ENCODE peak calls at places on chromosomes 7 and 10, in eight cellular contexts. One of them, this sample, is unnamed.

GRCh38 chr10:113524120-113524519 is 28.7 kb upstream of the HABP2 start:
- DNase-seq in GM12878: no peak
- DNase-seq in heart right ventricle: no peak
- DNase-seq in cardiac fibroblast: no peak
- DNase-seq in neural crest cell: no peak
- DNase-seq in cardiac muscle cell: no peak
- DNase-seq in spleen: no peak
- DNase-seq in foreskin fibroblast: no peak
- DNase-seq in this sample: no peak

GRCh38 chr7:3605222-3605621 is 304.2 kb downstream of the SDK1 start:
- DNase-seq in GM12878: no peak
- DNase-seq in heart right ventricle: no peak
- DNase-seq in cardiac fibroblast: peak
- DNase-seq in neural crest cell: no peak
- DNase-seq in cardiac muscle cell: no peak
- DNase-seq in spleen: no peak
- DNase-seq in foreskin fibroblast: no peak
- DNase-seq in this sample: no peak

GRCh38 chr10:107546239-107546638 is 381.7 kb upstream of the SORCS1 start:
- DNase-seq in GM12878: no peak
- DNase-seq in heart right ventricle: no peak
- DNase-seq in cardiac fibroblast: peak
- DNase-seq in neural crest cell: no peak
- DNase-seq in cardiac muscle cell: peak
- DNase-seq in spleen: no peak
- DNase-seq in foreskin fibroblast: peak
- DNase-seq in this sample: no peak

GRCh38 chr10:22252801-22253577 is 35.2 kb upstream of the EBLN1 start:
- DNase-seq in GM12878: no peak
- DNase-seq in heart right ventricle: peak
- DNase-seq in cardiac fibroblast: peak
- DNase-seq in neural crest cell: peak
- DNase-seq in cardiac muscle cell: peak
- DNase-seq in spleen: peak
- DNase-seq in foreskin fibroblast: no peak
- DNase-seq in this sample: no peak

GRCh38 chr10:116238036-116238435 is 35.0 kb downstream of the GFRA1 start:
- DNase-seq in GM12878: no peak
- DNase-seq in heart right ventricle: no peak
- DNase-seq in cardiac fibroblast: no peak
- DNase-seq in neural crest cell: no peak
- DNase-seq in cardiac muscle cell: no peak
- DNase-seq in spleen: no peak
- DNase-seq in foreskin fibroblast: no peak
- DNase-seq in this sample: no peak

GRCh38 chr7:140646931-140647647 is 6.5 kb upstream of the DENND2A start:
- DNase-seq in GM12878: no peak
- DNase-seq in heart right ventricle: peak
- DNase-seq in cardiac fibroblast: no peak
- DNase-seq in neural crest cell: peak
- DNase-seq in cardiac muscle cell: peak
- DNase-seq in spleen: peak
- DNase-seq in foreskin fibroblast: no peak
- DNase-seq in this sample: peak

GRCh38 chr7:124250297-124251034 is 217.6 kb upstream of the TMEM229A start:
- DNase-seq in GM12878: no peak
- DNase-seq in heart right ventricle: no peak
- DNase-seq in cardiac fibroblast: no peak
- DNase-seq in neural crest cell: no peak
- DNase-seq in cardiac muscle cell: no peak
- DNase-seq in spleen: no peak
- DNase-seq in foreskin fibroblast: no peak
- DNase-seq in this sample: no peak

GRCh38 chr7:895451-896052 is 19.2 kb downstream of the GET4 start:
- DNase-seq in GM12878: no peak
- DNase-seq in heart right ventricle: peak
- DNase-seq in cardiac fibroblast: no peak
- DNase-seq in neural crest cell: no peak
- DNase-seq in cardiac muscle cell: no peak
- DNase-seq in spleen: peak
- DNase-seq in foreskin fibroblast: no peak
- DNase-seq in this sample: no peak

GRCh38 chr7:3520206-3520605 is 219.2 kb downstream of the SDK1 start:
- DNase-seq in GM12878: no peak
- DNase-seq in heart right ventricle: no peak
- DNase-seq in cardiac fibroblast: no peak
- DNase-seq in neural crest cell: no peak
- DNase-seq in cardiac muscle cell: no peak
- DNase-seq in spleen: no peak
- DNase-seq in foreskin fibroblast: no peak
- DNase-seq in this sample: no peak

GRCh38 chr7:134307320-134307719 is 9.4 kb downstream of the SLC35B4 start:
- DNase-seq in GM12878: no peak
- DNase-seq in heart right ventricle: no peak
- DNase-seq in cardiac fibroblast: no peak
- DNase-seq in neural crest cell: no peak
- DNase-seq in cardiac muscle cell: peak
- DNase-seq in spleen: no peak
- DNase-seq in foreskin fibroblast: peak
- DNase-seq in this sample: no peak

GRCh38 chr10:107442035-107442505 is 277.6 kb upstream of the SORCS1 start:
- DNase-seq in GM12878: peak
- DNase-seq in heart right ventricle: no peak
- DNase-seq in cardiac fibroblast: peak
- DNase-seq in neural crest cell: no peak
- DNase-seq in cardiac muscle cell: peak
- DNase-seq in spleen: no peak
- DNase-seq in foreskin fibroblast: peak
- DNase-seq in this sample: no peak

GRCh38 chr10:124668517-124669051 is 75.6 kb downstream of the FAM53B start:
- DNase-seq in GM12878: no peak
- DNase-seq in heart right ventricle: peak
- DNase-seq in cardiac fibroblast: no peak
- DNase-seq in neural crest cell: no peak
- DNase-seq in cardiac muscle cell: no peak
- DNase-seq in spleen: no peak
- DNase-seq in foreskin fibroblast: no peak
- DNase-seq in this sample: no peak

GRCh38 chr10:103548581-103549348 is 55.3 kb downstream of the NEURL1 start:
- DNase-seq in GM12878: no peak
- DNase-seq in heart right ventricle: no peak
- DNase-seq in cardiac fibroblast: no peak
- DNase-seq in neural crest cell: no peak
- DNase-seq in cardiac muscle cell: no peak
- DNase-seq in spleen: peak
- DNase-seq in foreskin fibroblast: no peak
- DNase-seq in this sample: no peak

GRCh38 chr10:110389250-110389649 is 84.5 kb upstream of the SMNDC1 start:
- DNase-seq in GM12878: no peak
- DNase-seq in heart right ventricle: no peak
- DNase-seq in cardiac fibroblast: peak
- DNase-seq in neural crest cell: no peak
- DNase-seq in cardiac muscle cell: no peak
- DNase-seq in spleen: no peak
- DNase-seq in foreskin fibroblast: no peak
- DNase-seq in this sample: no peak

GRCh38 chr10:110387617-110387982 is 82.9 kb upstream of the SMNDC1 start:
- DNase-seq in GM12878: no peak
- DNase-seq in heart right ventricle: no peak
- DNase-seq in cardiac fibroblast: no peak
- DNase-seq in neural crest cell: no peak
- DNase-seq in cardiac muscle cell: no peak
- DNase-seq in spleen: no peak
- DNase-seq in foreskin fibroblast: no peak
- DNase-seq in this sample: no peak

GRCh38 chr10:110387983-110388681 is 83.4 kb upstream of the SMNDC1 start:
- DNase-seq in GM12878: peak
- DNase-seq in heart right ventricle: no peak
- DNase-seq in cardiac fibroblast: peak
- DNase-seq in neural crest cell: no peak
- DNase-seq in cardiac muscle cell: no peak
- DNase-seq in spleen: no peak
- DNase-seq in foreskin fibroblast: peak
- DNase-seq in this sample: peak

GRCh38 chr10:110391541-110391940 is 86.8 kb upstream of the SMNDC1 start:
- DNase-seq in GM12878: no peak
- DNase-seq in heart right ventricle: no peak
- DNase-seq in cardiac fibroblast: no peak
- DNase-seq in neural crest cell: no peak
- DNase-seq in cardiac muscle cell: no peak
- DNase-seq in spleen: no peak
- DNase-seq in foreskin fibroblast: no peak
- DNase-seq in this sample: no peak

GRCh38 chr10:110388682-110389052 is 83.9 kb upstream of the SMNDC1 start:
- DNase-seq in GM12878: no peak
- DNase-seq in heart right ventricle: no peak
- DNase-seq in cardiac fibroblast: no peak
- DNase-seq in neural crest cell: no peak
- DNase-seq in cardiac muscle cell: no peak
- DNase-seq in spleen: no peak
- DNase-seq in foreskin fibroblast: no peak
- DNase-seq in this sample: no peak
- TF ChIP-seq CTCF in GM12878: no peak
- TF ChIP-seq CTCF in heart right ventricle: peak
- TF ChIP-seq CTCF in cardiac fibroblast: peak
- TF ChIP-seq CTCF in neural crest cell: peak
- TF ChIP-seq CTCF in cardiac muscle cell: peak
- TF ChIP-seq CTCF in spleen: no peak
- TF ChIP-seq CTCF in foreskin fibroblast: peak
- TF ChIP-seq CTCF in this sample: peak

DNA sequence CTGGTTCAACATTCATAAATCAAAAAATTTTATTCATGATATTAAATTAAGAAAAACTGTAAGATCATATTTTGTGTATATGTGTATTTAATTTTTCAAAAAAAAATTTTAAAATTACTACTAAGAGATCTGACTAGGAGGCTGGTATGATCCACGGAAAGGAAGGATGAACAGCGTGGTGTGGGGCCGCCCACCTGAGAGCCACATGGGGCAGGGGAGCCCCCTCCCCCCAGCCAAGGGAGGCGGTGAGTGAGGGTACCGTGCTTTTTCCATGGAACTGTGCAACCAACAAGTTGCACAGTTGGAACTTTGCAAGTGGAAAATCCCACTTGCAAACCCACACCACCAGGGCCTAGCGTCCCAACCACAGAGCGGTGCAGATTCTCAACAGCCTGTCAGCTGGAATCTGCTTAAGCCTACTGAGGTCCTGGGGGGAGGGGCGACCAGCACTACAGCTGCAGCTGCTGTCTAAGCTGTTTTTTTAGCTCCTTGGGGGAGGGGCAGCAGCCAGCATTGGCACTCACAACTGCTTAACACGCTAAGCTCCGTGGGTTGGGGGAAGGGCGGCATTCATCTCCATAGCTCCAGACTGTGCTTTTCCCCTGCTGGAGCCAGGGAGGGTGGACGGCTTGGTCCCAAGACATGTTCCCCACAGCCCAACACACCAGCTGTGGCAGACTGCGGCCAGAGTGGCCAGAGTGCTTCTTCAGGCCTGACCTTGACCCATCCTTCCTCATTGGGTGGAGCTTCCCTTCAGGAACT is 94.2 kb upstream of the IGFBP3 start:
- DNase-seq in GM12878: no peak
- DNase-seq in heart right ventricle: peak
- DNase-seq in cardiac fibroblast: no peak
- DNase-seq in neural crest cell: peak
- DNase-seq in cardiac muscle cell: peak
- DNase-seq in spleen: no peak
- DNase-seq in foreskin fibroblast: no peak
- DNase-seq in this sample: no peak
- TF ChIP-seq CTCF in GM12878: no peak
- TF ChIP-seq CTCF in heart right ventricle: no peak
- TF ChIP-seq CTCF in cardiac fibroblast: no peak
- TF ChIP-seq CTCF in neural crest cell: no peak
- TF ChIP-seq CTCF in cardiac muscle cell: no peak
- TF ChIP-seq CTCF in spleen: no peak
- TF ChIP-seq CTCF in foreskin fibroblast: no peak
- TF ChIP-seq CTCF in this sample: no peak

GRCh38 chr7:112080441-112080840 is 125.8 kb downstream of the DOCK4 start:
- DNase-seq in GM12878: peak
- DNase-seq in heart right ventricle: no peak
- DNase-seq in cardiac fibroblast: peak
- DNase-seq in neural crest cell: no peak
- DNase-seq in cardiac muscle cell: peak
- DNase-seq in spleen: no peak
- DNase-seq in foreskin fibroblast: peak
- DNase-seq in this sample: peak

GRCh38 chr7:112081778-112082177 is 124.4 kb downstream of the DOCK4 start:
- DNase-seq in GM12878: no peak
- DNase-seq in heart right ventricle: no peak
- DNase-seq in cardiac fibroblast: no peak
- DNase-seq in neural crest cell: no peak
- DNase-seq in cardiac muscle cell: no peak
- DNase-seq in spleen: no peak
- DNase-seq in foreskin fibroblast: no peak
- DNase-seq in this sample: no peak

GRCh38 chr7:112079122-112079521 is 127.1 kb downstream of the DOCK4 start:
- DNase-seq in GM12878: no peak
- DNase-seq in heart right ventricle: no peak
- DNase-seq in cardiac fibroblast: no peak
- DNase-seq in neural crest cell: no peak
- DNase-seq in cardiac muscle cell: no peak
- DNase-seq in spleen: no peak
- DNase-seq in foreskin fibroblast: no peak
- DNase-seq in this sample: no peak

GRCh38 chr7:112080974-112081373 is 125.2 kb downstream of the DOCK4 start:
- DNase-seq in GM12878: peak
- DNase-seq in heart right ventricle: no peak
- DNase-seq in cardiac fibroblast: peak
- DNase-seq in neural crest cell: no peak
- DNase-seq in cardiac muscle cell: peak
- DNase-seq in spleen: no peak
- DNase-seq in foreskin fibroblast: no peak
- DNase-seq in this sample: no peak

GRCh38 chr7:112079671-112080070 is 126.5 kb downstream of the DOCK4 start:
- DNase-seq in GM12878: no peak
- DNase-seq in heart right ventricle: no peak
- DNase-seq in cardiac fibroblast: peak
- DNase-seq in neural crest cell: no peak
- DNase-seq in cardiac muscle cell: peak
- DNase-seq in spleen: no peak
- DNase-seq in foreskin fibroblast: no peak
- DNase-seq in this sample: no peak
- TF ChIP-seq CTCF in GM12878: peak
- TF ChIP-seq CTCF in heart right ventricle: peak
- TF ChIP-seq CTCF in cardiac fibroblast: peak
- TF ChIP-seq CTCF in neural crest cell: no peak
- TF ChIP-seq CTCF in cardiac muscle cell: peak
- TF ChIP-seq CTCF in spleen: no peak
- TF ChIP-seq CTCF in foreskin fibroblast: no peak
- TF ChIP-seq CTCF in this sample: peak

DNA sequence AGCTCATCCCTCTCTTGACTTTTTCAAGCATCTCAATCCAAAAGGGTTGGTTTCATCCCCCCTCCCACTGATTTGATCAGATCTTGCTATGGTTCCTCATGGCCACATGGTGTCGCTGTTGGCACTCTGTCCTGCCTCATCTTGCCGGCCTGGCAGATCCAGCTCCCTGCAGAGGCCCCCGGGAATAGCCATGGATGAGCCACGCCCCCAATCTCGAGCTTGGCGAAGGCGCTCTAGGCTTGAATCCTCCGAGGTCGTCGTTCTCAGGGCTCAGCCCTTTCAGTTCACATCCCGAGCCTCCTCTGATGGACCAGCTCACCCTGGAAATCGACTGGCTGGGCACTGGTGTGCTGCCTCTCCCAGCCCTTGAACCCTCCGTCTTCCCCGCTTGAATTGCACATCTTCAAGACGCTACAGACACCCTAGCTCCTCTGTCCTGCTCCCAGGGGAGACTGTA is 628.7 kb downstream of the TYW1 start:
- DNase-seq in GM12878: no peak
- DNase-seq in heart right ventricle: peak
- DNase-seq in cardiac fibroblast: peak
- DNase-seq in neural crest cell: peak
- DNase-seq in cardiac muscle cell: peak
- DNase-seq in spleen: peak
- DNase-seq in foreskin fibroblast: peak
- DNase-seq in this sample: no peak
- TF ChIP-seq CTCF in GM12878: peak
- TF ChIP-seq CTCF in heart right ventricle: peak
- TF ChIP-seq CTCF in cardiac fibroblast: peak
- TF ChIP-seq CTCF in neural crest cell: peak
- TF ChIP-seq CTCF in cardiac muscle cell: peak
- TF ChIP-seq CTCF in spleen: no peak
- TF ChIP-seq CTCF in foreskin fibroblast: peak
- TF ChIP-seq CTCF in this sample: peak